ENCODE peak calls at places on chromosomes 12 and 14, in seven cellular contexts. I is left ventricle myocardium inferior, V is cardiac muscle cell, N is pancreas, K is GM23248, J is neuronal stem cell, B is lung. T is an unnamed sample.

GRCh38 chr12:56152756-56153137 is 360 bp downstream of the MYL6B start:
- DNase-seq in V (peak; percentile 24), J (no peak), I (no peak), N (no peak), B (no peak), K (peak; percentile 30), T (peak; percentile 49)

GRCh38 chr12:98208846-98209245 is 306.5 kb upstream of the TMPO start:
- DNase-seq in B (no peak), K (no peak), N (no peak), J (no peak), I (no peak), V (no peak), T (no peak)

GRCh38 chr12:53098354-53098981 is 1.0 kb downstream of the IGFBP6 start:
- DNase-seq in B (no peak), J (no peak), K (peak; percentile 92), I (peak; percentile 37), N (no peak), V (no peak), T (peak; percentile 79)

GRCh38 chr12:65712264-65713004 is 111.8 kb upstream of the HMGA2 start:
- DNase-seq in K (no peak), B (no peak), V (no peak), I (no peak), J (no peak), N (no peak), T (no peak)

GRCh38 chr12:92987362-92987761 is 58.3 kb upstream of the EEA1 start:
- DNase-seq in K (peak; percentile 89), J (peak; percentile 59), N (no peak), V (peak; percentile 84), B (no peak), I (no peak), T (no peak)

GRCh38 chr12:115185529-115185928 is 501.6 kb upstream of the TBX3 start:
- DNase-seq in N (no peak), V (no peak), K (no peak), J (no peak), B (no peak), I (no peak), T (no peak)

GRCh38 chr12:68623059-68623458 is 12.4 kb downstream of the RAP1B start:
- DNase-seq in N (no peak), B (no peak), V (no peak), I (no peak), K (no peak), J (no peak), T (no peak)

GRCh38 chr14:98919431-98919830 is 352.6 kb downstream of the BCL11B start:
- DNase-seq in V (no peak), K (no peak), J (no peak), I (no peak), N (no peak), B (no peak), T (no peak)

GRCh38 chr12:97716356-97716755 is 253.8 kb downstream of the RMST start:
- DNase-seq in K (no peak), V (peak; percentile 8), J (peak; percentile 6), B (no peak), I (no peak), N (no peak), T (no peak)

GRCh38 chr12:121970901-121971300 is 50.8 kb upstream of the BCL7A start:
- DNase-seq in N (no peak), B (no peak), K (no peak), I (peak; percentile 36), V (peak; percentile 11), J (no peak), T (peak; percentile 43)

GRCh38 chr14:95156153-95156764 is 1.1 kb downstream of the DICER1 start:
- DNase-seq in K (peak; percentile 59), V (peak; percentile 21), B (no peak), N (no peak), I (no peak), J (no peak), T (no peak)

GRCh38 chr12:32125455-32126084 is 18.9 kb downstream of the BICD1 start:
- DNase-seq in V (no peak), B (no peak), I (no peak), K (no peak), J (no peak), N (no peak), T (no peak)

GRCh38 chr14:22190411-22191191 is 398.4 kb downstream of the DAD1 start:
- DNase-seq in N (no peak), V (no peak), B (no peak), K (peak; percentile 2), J (no peak), I (no peak), T (no peak)

GRCh38 chr12:3622021-3622731 is 130.7 kb downstream of the CRACR2A start:
- DNase-seq in V (no peak), N (no peak), K (peak; percentile 32), I (no peak), J (no peak), B (no peak), T (no peak)

GRCh38 chr12:263574-263973 is 938 bp upstream of the SLC6A13 start:
- DNase-seq in B (no peak), I (no peak), J (no peak), N (no peak), V (no peak), K (peak; percentile 31), T (no peak)

GRCh38 chr12:104465379-104465778 is 8.6 kb downstream of the CHST11 start:
- DNase-seq in V (no peak), K (no peak), I (no peak), N (no peak), J (no peak), B (no peak), T (no peak)

GRCh38 chr12:18430425-18431048 is 169.2 kb downstream of the PIK3C2G start:
- DNase-seq in J (peak; percentile 56), V (peak; percentile 72), I (peak; percentile 24), N (no peak), K (peak; percentile 76), B (peak; percentile 55), T (peak; percentile 15)

GRCh38 chr12:1517007-1517406 is 77.4 kb downstream of the FBXL14 start:
- DNase-seq in J (no peak), K (peak; percentile 93), N (no peak), I (no peak), B (no peak), V (peak; percentile 54), T (no peak)

GRCh38 chr12:23987032-23987431 is 37.6 kb upstream of the SOX5 start:
- DNase-seq in J (no peak), K (no peak), V (no peak), I (no peak), B (no peak), N (no peak), T (no peak)

GRCh38 chr14:74514471-74514932 is 20.9 kb downstream of the ISCA2 start:
- DNase-seq in N (no peak), J (no peak), K (peak; percentile 80), V (no peak), B (peak; percentile 51), I (no peak), T (peak; percentile 62)

DNA sequence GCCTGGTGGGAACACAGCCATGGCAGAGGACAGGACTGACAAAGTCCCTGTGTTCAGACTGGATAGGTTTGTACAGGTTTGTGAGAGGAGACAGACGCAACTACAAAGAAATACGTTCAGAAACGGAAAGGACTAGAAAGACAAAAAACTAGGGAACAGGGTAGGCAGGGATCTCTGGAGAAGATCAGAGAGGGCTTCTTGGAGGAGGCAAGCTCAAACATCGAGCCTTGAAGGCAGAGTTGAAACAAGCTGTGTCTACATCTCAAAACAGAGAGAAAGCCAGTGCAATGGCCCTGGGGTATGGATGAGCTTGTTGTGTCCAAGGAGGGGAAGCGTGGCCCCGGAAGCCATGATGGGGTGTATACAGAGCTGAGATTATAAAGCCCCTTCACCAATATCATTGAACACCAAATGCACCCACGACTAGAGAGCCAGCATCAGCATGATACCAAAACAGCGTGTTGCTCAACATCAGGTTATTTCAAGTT is 89.6 kb upstream of the NCOR2 start:
- DNase-seq in N (no peak), V (no peak), I (no peak), K (no peak), J (no peak), B (no peak), T (no peak)
- H3K4me1 ChIP-seq in N (peaks cover 14% of the 10 kb centered on the region), V (peaks cover 10% of the 10 kb centered on the region), I (peaks cover 51% of the 10 kb centered on the region), K (peaks cover 16% of the 10 kb centered on the region), J (peaks cover 21% of the 10 kb centered on the region), B (peaks cover 11% of the 10 kb centered on the region), T (peaks cover 5% of the 10 kb centered on the region)

DNA sequence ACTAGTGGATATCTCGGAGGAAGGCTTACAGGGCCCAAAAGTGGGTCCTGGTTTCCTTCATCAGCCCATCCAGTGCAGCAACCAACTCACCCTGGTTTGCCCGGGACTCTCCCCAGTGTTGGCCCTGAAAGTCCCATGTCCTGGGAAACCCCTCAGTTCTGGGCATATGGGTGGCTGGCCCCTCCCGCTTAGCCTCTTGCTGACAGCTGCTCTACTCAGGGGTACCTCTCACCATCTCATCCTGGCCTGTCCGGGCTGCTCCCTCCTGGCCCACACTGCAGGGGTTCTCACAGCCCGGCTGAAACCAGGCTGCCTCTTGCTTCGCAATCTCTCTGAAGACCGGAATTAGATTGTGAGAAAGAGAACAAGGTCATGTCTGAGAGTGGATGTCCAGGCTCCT is 48.9 kb upstream of the SLC24A4 start:
- DNase-seq in B (no peak), I (no peak), V (no peak), K (no peak), N (no peak), J (no peak), T (no peak)
- H3K4me1 ChIP-seq in B (no peaks in the 10 kb centered on the region), I (no peaks in the 10 kb centered on the region), V (no peaks in the 10 kb centered on the region), K (no peaks in the 10 kb centered on the region), N (no peaks in the 10 kb centered on the region), J (no peaks in the 10 kb centered on the region), T (no peaks in the 10 kb centered on the region)

GRCh38 chr12:46363582-46364299 is 8.8 kb downstream of the SLC38A2 start:
- DNase-seq in I (no peak), J (no peak), N (no peak), V (no peak), B (no peak), K (no peak), T (no peak)

GRCh38 chr12:46364300-46364696 is 8.3 kb downstream of the SLC38A2 start:
- DNase-seq in B (no peak), N (no peak), V (no peak), K (no peak), I (no peak), J (no peak), T (no peak)

GRCh38 chr12:46365951-46366379 is 6.6 kb downstream of the SLC38A2 start:
- DNase-seq in J (no peak), V (no peak), K (no peak), N (no peak), I (no peak), B (no peak), T (no peak)

GRCh38 chr12:46366771-46367170 is 5.8 kb downstream of the SLC38A2 start:
- DNase-seq in N (no peak), I (no peak), K (no peak), V (no peak), J (no peak), B (no peak), T (no peak)

GRCh38 chr12:46364777-46365580 is 7.6 kb downstream of the SLC38A2 start:
- DNase-seq in K (peak; percentile 87), I (no peak), B (peak; percentile 52), V (no peak), N (no peak), J (no peak), T (no peak)
- H3K4me1 ChIP-seq in K (peaks cover 58% of the 10 kb centered on the region), I (peaks cover 100% of the 10 kb centered on the region), B (peaks cover 2% of the 10 kb centered on the region), V (peaks cover 25% of the 10 kb centered on the region), N (peaks cover 87% of the 10 kb centered on the region), J (peaks cover 2% of the 10 kb centered on the region), T (peaks cover 6% of the 10 kb centered on the region)

DNA sequence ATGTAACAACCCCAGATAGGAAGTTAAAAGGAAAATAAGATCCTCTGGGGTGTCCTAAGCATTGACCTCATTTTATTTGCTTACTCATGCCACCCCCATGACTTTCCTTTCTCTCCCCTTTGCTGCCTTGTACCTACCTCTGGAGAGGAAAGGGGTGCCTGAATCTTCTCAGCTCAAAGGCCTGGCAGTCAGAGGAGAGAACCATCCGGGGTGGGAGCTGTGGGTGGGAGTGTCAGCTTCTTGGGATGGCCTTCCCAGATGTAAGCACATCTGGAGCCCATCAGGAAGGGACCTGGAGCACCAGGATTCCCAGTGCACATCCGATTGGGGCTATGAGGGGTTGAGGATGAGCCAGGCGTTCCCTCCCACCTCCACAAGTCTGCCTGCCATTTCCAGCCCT is 5.2 kb upstream of the ITGA5 start:
- DNase-seq in J (no peak), I (no peak), N (no peak), B (no peak), K (peak; percentile 54), V (no peak), T (no peak)
- H3K4me1 ChIP-seq in J (peaks cover 10% of the 10 kb centered on the region), I (peaks cover 92% of the 10 kb centered on the region), N (no peaks in the 10 kb centered on the region), B (peaks cover 30% of the 10 kb centered on the region), K (peaks cover 72% of the 10 kb centered on the region), V (peaks cover 40% of the 10 kb centered on the region), T (peaks cover 25% of the 10 kb centered on the region)

T was measured in right cardiac atrium.